ENCODE peak calls at places on chromosome 16, in ten cellular contexts. I is stimulated activated CD4-positive, alpha-beta T cell treated with anti-CD3 and anti-CD28 coated beads, Interleukin-15, amount 100 ng/mL, for 1 hour; Q is GM10248; M is activated CD4-positive, CD25-positive, alpha-beta regulatory T cell; U is T follicular helper cell; B is renal cortical epithelial cell; R is stomach; L is CD8-positive, alpha-beta T cell; C is germinal center; D is mesothelial cell of epicardium. N is an unnamed sample.

GRCh38 chr16:70634861-70635260 is 11.5 kb upstream of the IL34 start:
- DNase-seq in I (no peak), Q (no peak), M (no peak), U (no peak), B (no peak), R (no peak), L (no peak), C (no peak), D (no peak), N (no peak)

GRCh38 chr16:50284131-50284911 is 18.0 kb downstream of the ADCY7 start:
- DNase-seq in I (no peak), Q (no peak), M (no peak), U (no peak), B (no peak), R (peak), L (no peak), C (no peak), D (no peak), N (no peak)

GRCh38 chr16:67110136-67110847 is 551 bp downstream of the PHAF1 start:
- DNase-seq in I (no peak), Q (peak), M (no peak), U (no peak), B (no peak), R (no peak), L (no peak), C (peak), D (no peak), N (peak)

GRCh38 chr16:85648782-85649181 is 35.7 kb downstream of the GSE1 start:
- DNase-seq in I (no peak), Q (no peak), M (no peak), U (no peak), B (no peak), R (no peak), L (no peak), C (no peak), D (no peak), N (no peak)

GRCh38 chr16:82990155-82990554 is 363.4 kb downstream of the CDH13 start:
- DNase-seq in I (no peak), Q (no peak), M (no peak), U (no peak), B (peak), R (no peak), L (no peak), C (no peak), D (no peak), N (no peak)

GRCh38 chr16:87393680-87394055 is 1.5 kb downstream of the MAP1LC3B start:
- DNase-seq in I (no peak), Q (no peak), M (no peak), U (no peak), B (no peak), R (no peak), L (no peak), C (no peak), D (no peak), N (no peak)

GRCh38 chr16:88799569-88800276 is 3.9 kb upstream of the CDT1 start:
- DNase-seq in I (no peak), Q (no peak), M (no peak), U (no peak), B (no peak), R (no peak), L (no peak), C (no peak), D (no peak), N (no peak)

GRCh38 chr16:84913315-84913714 is 93.5 kb downstream of the CRISPLD2 start:
- DNase-seq in I (no peak), Q (no peak), M (no peak), U (no peak), B (no peak), R (no peak), L (no peak), C (no peak), D (no peak), N (no peak)

GRCh38 chr16:85995591-85996461 is 96.9 kb downstream of the IRF8 start:
- DNase-seq in I (no peak), Q (peak), M (no peak), U (no peak), B (no peak), R (peak), L (no peak), C (peak), D (no peak), N (no peak)

GRCh38 chr16:87850009-87851006 is 19.0 kb downstream of the SLC7A5 start:
- DNase-seq in I (peak), Q (peak), M (peak), U (peak), B (no peak), R (peak), L (peak), C (peak), D (peak), N (peak)

GRCh38 chr16:79601978-79602609 is 1.6 kb upstream of the MAF start:
- DNase-seq in I (peak), Q (peak), M (peak), U (peak), B (peak), R (peak), L (peak), C (peak), D (peak), N (peak)

GRCh38 chr16:72840591-72841381 is 207.1 kb downstream of the ZFHX3 start:
- DNase-seq in I (no peak), Q (peak), M (no peak), U (no peak), B (no peak), R (no peak), L (no peak), C (peak), D (no peak), N (no peak)

GRCh38 chr16:586645-587590 is 2.9 kb upstream of the RAB40C start:
- DNase-seq in I (no peak), Q (no peak), M (no peak), U (no peak), B (no peak), R (no peak), L (no peak), C (no peak), D (no peak), N (no peak)

GRCh38 chr16:79966226-79966625 is 365.7 kb upstream of the MAF start:
- DNase-seq in I (no peak), Q (no peak), M (no peak), U (no peak), B (no peak), R (no peak), L (no peak), C (no peak), D (no peak), N (no peak)

N was measured in WTC11.